ENCODE peak calls at places on chromosomes 7 and 10, in four cellular contexts. Q is HL-60; G is activated CD8-positive, alpha-beta T cell treated with anti-CD3 and anti-CD28 coated beads for 36 hours; N is Caco-2. A is an unnamed sample.

GRCh38 chr7:4575254-4575653 is 106.8 kb upstream of the FOXK1 start:
- DNase-seq in N (no peak), G (no peak), Q (no peak), A (no peak)

GRCh38 chr7:135678612-135679575 is 16.6 kb downstream of the STMP1 start:
- DNase-seq in Q (no peak), N (no peak), G (no peak), A (no peak)

GRCh38 chr10:107589081-107589480 is 424.6 kb upstream of the SORCS1 start:
- DNase-seq in G (no peak), Q (no peak), N (no peak), A (no peak)

GRCh38 chr10:100562806-100563293 is 27.1 kb downstream of the HIF1AN start:
- DNase-seq in Q (peak), G (peak), N (peak), A (peak)

GRCh38 chr7:111835066-111835465 is 272.8 kb upstream of the IMMP2L start:
- DNase-seq in Q (no peak), N (no peak), G (no peak), A (no peak)

GRCh38 chr10:60666221-60666620 is 112.1 kb upstream of the CDK1 start:
- DNase-seq in N (no peak), G (no peak), Q (peak), A (no peak)

GRCh38 chr10:43237128-43237527 is 29.7 kb downstream of the RASGEF1A start:
- DNase-seq in G (no peak), N (no peak), Q (no peak), A (no peak)

GRCh38 chr10:125113661-125114388 is 46.5 kb downstream of the CTBP2 start:
- DNase-seq in N (no peak), G (no peak), Q (no peak), A (no peak)

GRCh38 chr7:106812027-106812643 is 52.9 kb upstream of the PIK3CG start:
- DNase-seq in Q (no peak), G (peak), N (no peak), A (peak)

GRCh38 chr10:127041561-127041960 is 136.3 kb downstream of the DOCK1 start:
- DNase-seq in N (no peak), G (no peak), Q (no peak), A (no peak)

GRCh38 chr7:50610521-50611277 is 45.5 kb upstream of the DDC start:
- DNase-seq in N (no peak), G (peak), Q (peak), A (no peak)

GRCh38 chr10:126959906-126960685 is 54.9 kb downstream of the DOCK1 start:
- DNase-seq in Q (no peak), N (no peak), G (no peak), A (no peak)

GRCh38 chr7:87225696-87226095 is 6.2 kb upstream of the TMEM243 start:
- DNase-seq in Q (no peak), N (no peak), G (no peak), A (no peak)

GRCh38 chr10:128712661-128713060 is 586.4 kb upstream of the MKI67 start:
- DNase-seq in N (no peak), G (no peak), Q (no peak), A (no peak)

GRCh38 chr7:128404826-128405344 is 4.9 kb downstream of the IMPDH1 start:
- DNase-seq in G (peak), N (no peak), Q (no peak), A (no peak)
- TF ChIP-seq CTCF in G (no peak), N (no peak), Q (no peak), A (no peak)

GRCh38 chr10:53209941-53210611 is 437.5 kb upstream of the MBL2 start:
- DNase-seq in N (peak), Q (no peak), G (no peak), A (no peak)
- TF ChIP-seq CTCF in N (peak), Q (peak), G (no peak), A (no peak)

DNA sequence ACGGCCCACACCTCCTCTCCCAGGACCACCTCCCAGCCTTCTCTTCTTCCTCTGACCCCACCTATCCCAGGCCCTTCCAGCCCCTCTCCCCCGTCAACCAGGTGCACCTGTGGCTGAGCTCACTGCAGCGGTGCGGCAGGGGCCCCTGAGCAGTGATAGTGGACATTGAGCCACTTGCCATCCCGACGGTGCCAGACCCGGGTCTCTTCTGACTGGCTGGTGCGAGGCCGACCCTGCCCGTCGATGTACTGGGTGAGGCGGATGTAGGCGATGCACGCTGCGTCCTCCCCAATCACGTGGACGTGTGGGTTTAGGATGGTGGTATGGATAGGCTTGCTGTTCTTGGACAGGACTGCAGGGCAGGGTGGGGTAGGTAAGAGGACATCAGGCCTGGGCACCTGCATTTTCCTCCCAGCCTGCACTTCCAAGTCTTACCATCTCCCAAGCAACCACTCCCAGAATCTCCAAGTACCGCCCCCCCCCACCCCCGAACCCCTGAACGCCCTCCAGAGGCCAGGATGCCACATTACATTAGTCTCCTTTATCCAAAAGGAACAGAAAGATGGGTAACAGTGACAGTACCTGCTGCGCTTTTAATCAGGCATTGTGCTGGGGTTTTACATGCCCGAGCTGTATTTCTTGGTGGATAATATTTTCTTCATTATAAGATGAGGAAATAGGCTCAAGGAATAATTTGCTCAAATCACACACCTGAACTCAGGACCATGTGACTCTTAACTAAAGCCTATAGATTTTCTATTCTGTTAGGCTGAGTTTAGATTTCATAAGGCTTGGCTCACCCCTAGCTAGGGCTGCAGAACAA is 3.7 kb upstream of the NDST2 start:
- DNase-seq in G (no peak), N (peak), Q (no peak), A (peak)
- TF ChIP-seq CTCF in G (no peak), N (peak), Q (no peak), A (no peak)

DNA sequence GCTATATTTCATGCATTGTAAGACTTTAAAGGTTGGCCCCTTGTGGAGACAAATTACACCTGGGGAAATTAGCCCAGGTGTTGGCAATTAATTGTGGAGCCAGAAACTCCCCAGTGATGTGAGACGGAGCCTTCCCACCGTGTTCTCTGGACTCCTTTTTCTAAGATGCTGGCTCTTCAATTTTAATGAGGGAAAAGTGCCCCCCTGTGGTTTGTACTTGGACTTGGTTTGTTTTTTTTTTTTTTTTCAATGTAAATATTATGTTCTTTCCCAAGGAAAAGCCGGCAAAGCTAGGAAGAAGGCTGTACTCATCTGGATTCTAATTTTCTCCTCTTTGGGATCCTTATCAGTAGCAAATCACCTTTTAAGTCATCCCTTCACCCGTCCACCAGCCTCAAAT is 20.2 kb upstream of the ST8SIA6 start:
- DNase-seq in Q (no peak), G (no peak), N (peak), A (no peak)
- TF ChIP-seq CTCF in Q (no peak), G (no peak), N (peak), A (no peak)

DNA sequence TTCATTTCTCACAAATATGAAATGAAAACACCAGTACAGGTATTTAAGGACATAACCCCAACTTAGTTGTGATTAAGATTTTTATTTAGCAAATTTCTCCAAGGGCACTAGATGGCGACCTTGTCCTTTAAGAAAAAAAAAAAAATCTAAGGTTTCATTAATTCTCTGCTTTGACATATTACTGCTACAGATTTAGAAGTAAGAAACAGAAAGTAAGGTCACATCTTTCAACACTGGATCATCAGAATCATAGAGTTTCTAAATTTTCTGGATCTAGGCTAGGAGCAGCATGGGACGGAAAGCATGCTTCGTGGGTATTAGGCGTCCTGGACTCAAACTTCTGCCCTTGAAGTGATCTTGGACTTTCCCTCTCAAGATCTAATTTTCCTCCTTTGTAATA is 85.5 kb upstream of the PRKG1 start:
- DNase-seq in G (no peak), Q (no peak), N (no peak), A (peak)
- TF ChIP-seq CTCF in G (peak), Q (no peak), N (peak), A (no peak)

A was measured in GM20000.